ENCODE peak calls at places on chromosomes 6 and 20, in five cellular contexts. T, P, A, B and E are unnamed samples.

GRCh38 chr6:140590641-140591040 is 1216.2 kb upstream of the CITED2 start:
- DNase-seq in T (no peak), P (no peak), A (no peak), B (no peak), E (no peak)

GRCh38 chr6:134979142-134979541 is 29.2 kb upstream of the ALDH8A1 start:
- DNase-seq in T (no peak), P (no peak), A (no peak), B (no peak), E (no peak)

GRCh38 chr6:42493914-42494539 is 42.3 kb upstream of the TRERF1 start:
- DNase-seq in T (no peak), P (no peak), A (no peak), B (no peak), E (no peak)

GRCh38 chr6:89411019-89411268 is 1.1 kb downstream of the RRAGD start:
- DNase-seq in T (no peak), P (no peak), A (no peak), B (no peak), E (no peak)

GRCh38 chr6:100153656-100154055 is 159.6 kb upstream of the MCHR2 start:
- DNase-seq in T (no peak), P (no peak), A (no peak), B (no peak), E (no peak)

GRCh38 chr6:99013145-99013544 is 65.4 kb upstream of the FBXL4 start:
- DNase-seq in T (no peak), P (no peak), A (no peak), B (no peak), E (peak; percentile 14)

GRCh38 chr20:51309128-51309527 is 233.4 kb downstream of the NFATC2 start:
- DNase-seq in T (no peak), P (no peak), A (no peak), B (no peak), E (no peak)

GRCh38 chr6:137148291-137149076 is 25.0 kb downstream of the IL22RA2 start:
- DNase-seq in T (no peak), P (no peak), A (no peak), B (no peak), E (no peak)

GRCh38 chr6:169494038-169494437 is 207.8 kb downstream of the WDR27 start:
- DNase-seq in T (no peak), P (no peak), A (no peak), B (no peak), E (no peak)

GRCh38 chr6:46882622-46883021 is 39.1 kb downstream of the ADGRF5 start:
- DNase-seq in T (no peak), P (no peak), A (no peak), B (no peak), E (no peak)

GRCh38 chr6:11413112-11413687 is 124.3 kb upstream of the TMEM170B start:
- DNase-seq in T (no peak), P (no peak), A (no peak), B (no peak), E (no peak)

GRCh38 chr6:9657994-9658393 is 756.9 kb downstream of the TFAP2A start:
- DNase-seq in T (no peak), P (no peak), A (no peak), B (no peak), E (no peak)

GRCh38 chr6:79538481-79538971 is 1.3 kb upstream of the LCA5 start:
- DNase-seq in T (no peak), P (no peak), A (no peak), B (no peak), E (no peak)

GRCh38 chr6:2127484-2127911 is 117.9 kb downstream of the GMDS start:
- DNase-seq in T (peak; percentile 31), P (no peak), A (peak; percentile 73), B (peak; percentile 86), E (no peak)

GRCh38 chr20:58174708-58175287 is 53.7 kb downstream of the ANKRD60 start:
- DNase-seq in T (peak; percentile 13), P (no peak), A (peak; percentile 75), B (no peak), E (no peak)

GRCh38 chr20:43682446-43682845 is 15.5 kb downstream of the MYBL2 start:
- DNase-seq in T (peak; percentile 38), P (no peak), A (no peak), B (peak; percentile 81), E (no peak)

GRCh38 chr20:43680976-43681375 is 14.1 kb downstream of the MYBL2 start:
- DNase-seq in T (no peak), P (no peak), A (no peak), B (no peak), E (no peak)

GRCh38 chr20:43676368-43676767 is 9.5 kb downstream of the MYBL2 start:
- DNase-seq in T (no peak), P (no peak), A (no peak), B (no peak), E (no peak)

GRCh38 chr20:43681991-43682410 is 15.1 kb downstream of the MYBL2 start:
- DNase-seq in T (peak; percentile 74), P (peak; percentile 39), A (no peak), B (peak; percentile 92), E (no peak)

DNA sequence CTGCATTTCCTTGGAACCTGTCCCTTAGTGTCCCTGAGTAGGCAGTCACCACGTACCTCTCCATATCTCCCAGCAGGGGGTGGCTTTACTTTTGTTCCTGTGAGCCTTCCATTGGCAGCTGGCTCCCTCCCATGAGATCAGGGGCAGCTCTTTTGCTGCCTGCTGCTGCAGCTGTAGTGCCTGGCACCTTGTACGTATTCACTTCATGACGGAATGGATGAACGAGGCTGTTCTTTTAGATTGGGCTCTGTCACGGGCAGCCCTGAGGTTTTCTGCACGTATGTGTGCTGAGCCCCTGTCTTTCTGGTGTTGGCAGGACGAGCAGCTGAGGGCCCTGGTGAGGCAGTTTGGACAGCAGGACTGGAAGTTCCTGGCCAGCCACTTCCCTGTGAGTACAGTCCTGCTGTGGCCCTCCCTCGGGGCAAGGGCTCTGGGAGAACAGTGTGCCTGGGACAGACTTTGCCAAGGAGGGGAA is 14.6 kb downstream of the MYBL2 start:
- DNase-seq in T (peak; percentile 25), P (no peak), A (no peak), B (peak; percentile 83), E (no peak)
- TF ChIP-seq POLR2A in T (no peak), P (no peak), A (no peak), B (no peak), E (no peak)

GRCh38 chr20:21303061-21303871 is at the start of gene XRN2:
- DNase-seq in T (peak; percentile 97), P (peak; percentile 64), A (peak; percentile 98), B (peak; percentile 98), E (peak; percentile 86)
- TF ChIP-seq POLR2A in T (peak; percentile 89), P (peak; percentile 79), A (peak; percentile 74), B (peak; percentile 55), E (peak; percentile 95)

DNA sequence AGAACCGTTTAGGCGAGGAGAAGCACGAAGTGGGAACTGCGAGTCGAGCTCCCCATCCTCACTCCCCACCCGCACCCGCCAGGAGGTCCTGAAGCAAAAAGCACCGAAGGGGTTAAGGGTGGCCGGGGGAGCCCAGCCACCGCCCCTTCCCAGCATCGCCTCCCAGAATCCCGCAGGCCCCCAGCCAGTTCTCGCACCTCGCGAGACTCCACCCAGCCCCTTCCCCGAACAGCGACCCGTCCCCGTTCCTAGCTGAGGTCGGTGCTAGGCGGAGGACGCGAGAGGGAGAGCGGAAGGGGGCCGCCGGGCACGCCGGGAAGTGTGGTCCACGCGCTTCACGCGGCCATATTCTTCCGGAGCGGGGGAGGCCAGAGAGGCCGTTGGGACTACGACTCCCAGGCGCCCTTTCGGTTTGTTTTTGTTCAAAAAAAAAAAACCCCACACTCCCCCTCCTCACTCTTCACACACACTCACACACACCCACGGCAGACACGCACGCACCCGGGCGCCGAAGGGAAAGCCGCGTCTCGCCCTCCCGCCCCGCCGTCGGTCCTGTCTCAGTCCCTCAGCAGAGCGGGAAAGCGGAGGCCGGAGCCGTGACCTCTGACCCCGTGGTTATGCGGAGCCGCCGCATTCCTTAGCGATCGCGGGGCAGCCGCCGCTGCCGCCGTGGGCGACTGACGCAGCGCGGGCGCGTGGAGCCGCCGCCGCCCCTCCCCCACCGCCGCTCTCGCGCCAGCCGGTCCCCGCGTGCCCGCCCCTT is at the start of gene ASXL1:
- DNase-seq in T (peak; percentile 97), P (peak; percentile 74), A (peak; percentile 99), B (peak; percentile 99), E (peak; percentile 89)
- TF ChIP-seq POLR2A in T (peak; percentile 59), P (peak; percentile 46), A (peak; percentile 69), B (peak; percentile 58), E (peak; percentile 62)

DNA sequence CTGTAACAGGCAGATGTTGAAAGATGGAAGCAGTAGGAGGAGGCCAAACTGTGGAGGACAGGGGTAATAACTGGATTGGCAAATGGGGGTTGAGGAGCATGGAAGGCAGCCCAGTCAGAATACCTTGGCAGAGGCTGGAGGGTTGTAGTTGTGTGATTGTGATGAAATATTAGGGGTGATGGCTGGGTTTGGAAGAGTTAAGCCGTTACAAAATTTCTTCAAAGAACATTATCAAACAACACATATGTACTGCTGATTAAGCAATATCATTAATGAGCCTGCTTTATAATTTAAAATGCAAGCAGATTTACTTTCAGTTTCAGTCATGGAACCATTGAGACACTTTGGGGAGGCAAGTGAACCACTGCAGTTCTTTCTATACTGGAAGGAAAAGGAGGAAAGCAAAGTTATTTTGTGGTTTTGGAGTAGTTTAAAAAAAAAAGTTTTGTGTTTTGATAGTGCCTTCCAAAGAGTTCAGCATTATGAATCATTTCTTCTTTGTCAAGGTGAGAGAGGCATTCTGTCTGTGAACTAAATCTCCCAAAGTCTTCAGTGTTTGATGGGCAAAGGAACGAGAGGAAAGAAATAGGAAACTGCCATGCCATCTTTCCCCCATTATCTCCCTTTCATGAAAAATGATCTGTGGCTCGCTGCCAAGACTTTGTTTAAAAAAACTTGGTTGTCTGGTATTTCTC is 20.7 kb downstream of the FOXO3 start:
- DNase-seq in T (no peak), P (no peak), A (no peak), B (no peak), E (no peak)
- TF ChIP-seq POLR2A in T (no peak), P (no peak), A (no peak), B (no peak), E (no peak)

GRCh38 chr6:44248579-44248978 is 1.7 kb downstream of the HSP90AB1 start:
- DNase-seq in T (no peak), P (no peak), A (no peak), B (no peak), E (no peak)

GRCh38 chr6:44247338-44248302 is 719 bp downstream of the HSP90AB1 start:
- DNase-seq in T (peak; percentile 78), P (no peak), A (peak; percentile 86), B (peak; percentile 96), E (no peak)

GRCh38 chr6:44245912-44246662 is 814 bp upstream of the HSP90AB1 start:
- DNase-seq in T (peak; percentile 91), P (no peak), A (peak; percentile 95), B (peak; percentile 96), E (peak; percentile 88)

GRCh38 chr6:44245391-44245911 is 1.4 kb upstream of the HSP90AB1 start:
- DNase-seq in T (no peak), P (no peak), A (no peak), B (no peak), E (no peak)

GRCh38 chr6:44246663-44247337 is at the start of gene HSP90AB1:
- DNase-seq in T (peak; percentile 98), P (peak; percentile 92), A (peak; percentile 94), B (peak; percentile 97), E (peak; percentile 97)
- TF ChIP-seq POLR2A in T (peak; percentile 100), P (peak; percentile 96), A (peak; percentile 95), B (peak; percentile 97), E (peak; percentile 100)